ENCODE peak calls at places on chromosomes 13 and 19, in eight cellular contexts. One of them, this sample, is unnamed.

GRCh38 chr13:89458456-89458855 is 1787.3 kb downstream of the SLITRK5 start:
- DNase-seq in neuronal stem cell: no peak
- DNase-seq in cardiac fibroblast: peak
- DNase-seq in right lobe of liver: no peak
- DNase-seq in CD4-positive, CD25-positive, alpha-beta regulatory T cell: no peak
- DNase-seq in fibroblast of the aortic adventitia: no peak
- DNase-seq in epithelial cell of esophagus: peak
- DNase-seq in tibial artery: no peak
- DNase-seq in this sample: no peak

GRCh38 chr13:66665991-66666390 is 564.1 kb downstream of the PCDH9 start:
- DNase-seq in neuronal stem cell: peak
- DNase-seq in cardiac fibroblast: peak
- DNase-seq in right lobe of liver: no peak
- DNase-seq in CD4-positive, CD25-positive, alpha-beta regulatory T cell: no peak
- DNase-seq in fibroblast of the aortic adventitia: peak
- DNase-seq in epithelial cell of esophagus: peak
- DNase-seq in tibial artery: no peak
- DNase-seq in this sample: peak

GRCh38 chr13:20351279-20352022 is 119.3 kb upstream of the GJB6 start:
- DNase-seq in neuronal stem cell: no peak
- DNase-seq in cardiac fibroblast: peak
- DNase-seq in right lobe of liver: no peak
- DNase-seq in CD4-positive, CD25-positive, alpha-beta regulatory T cell: no peak
- DNase-seq in fibroblast of the aortic adventitia: peak
- DNase-seq in epithelial cell of esophagus: peak
- DNase-seq in tibial artery: no peak
- DNase-seq in this sample: peak

GRCh38 chr13:25654332-25654731 is 282.6 kb downstream of the ATP8A2 start:
- DNase-seq in neuronal stem cell: no peak
- DNase-seq in cardiac fibroblast: no peak
- DNase-seq in right lobe of liver: no peak
- DNase-seq in CD4-positive, CD25-positive, alpha-beta regulatory T cell: no peak
- DNase-seq in fibroblast of the aortic adventitia: no peak
- DNase-seq in epithelial cell of esophagus: peak
- DNase-seq in tibial artery: no peak
- DNase-seq in this sample: peak

GRCh38 chr19:5676711-5677110 is 3.6 kb downstream of the MICOS13 start:
- DNase-seq in neuronal stem cell: no peak
- DNase-seq in cardiac fibroblast: no peak
- DNase-seq in right lobe of liver: no peak
- DNase-seq in CD4-positive, CD25-positive, alpha-beta regulatory T cell: no peak
- DNase-seq in fibroblast of the aortic adventitia: no peak
- DNase-seq in epithelial cell of esophagus: no peak
- DNase-seq in tibial artery: no peak
- DNase-seq in this sample: no peak

GRCh38 chr13:97307882-97308624 is 85.9 kb downstream of the MBNL2 start:
- DNase-seq in neuronal stem cell: peak
- DNase-seq in cardiac fibroblast: peak
- DNase-seq in right lobe of liver: peak
- DNase-seq in CD4-positive, CD25-positive, alpha-beta regulatory T cell: no peak
- DNase-seq in fibroblast of the aortic adventitia: peak
- DNase-seq in epithelial cell of esophagus: peak
- DNase-seq in tibial artery: no peak
- DNase-seq in this sample: peak

GRCh38 chr19:18964121-18964520 is 23.1 kb upstream of the HOMER3 start:
- DNase-seq in neuronal stem cell: no peak
- DNase-seq in cardiac fibroblast: no peak
- DNase-seq in right lobe of liver: no peak
- DNase-seq in CD4-positive, CD25-positive, alpha-beta regulatory T cell: no peak
- DNase-seq in fibroblast of the aortic adventitia: no peak
- DNase-seq in epithelial cell of esophagus: no peak
- DNase-seq in tibial artery: no peak
- DNase-seq in this sample: no peak

GRCh38 chr13:89969996-89970709 is 1377.3 kb upstream of the MIR17HG start:
- DNase-seq in neuronal stem cell: no peak
- DNase-seq in cardiac fibroblast: peak
- DNase-seq in right lobe of liver: no peak
- DNase-seq in CD4-positive, CD25-positive, alpha-beta regulatory T cell: no peak
- DNase-seq in fibroblast of the aortic adventitia: no peak
- DNase-seq in epithelial cell of esophagus: no peak
- DNase-seq in tibial artery: no peak
- DNase-seq in this sample: no peak

GRCh38 chr13:90055121-90055520 is 1292.4 kb upstream of the MIR17HG start:
- DNase-seq in neuronal stem cell: no peak
- DNase-seq in cardiac fibroblast: no peak
- DNase-seq in right lobe of liver: no peak
- DNase-seq in CD4-positive, CD25-positive, alpha-beta regulatory T cell: no peak
- DNase-seq in fibroblast of the aortic adventitia: no peak
- DNase-seq in epithelial cell of esophagus: peak
- DNase-seq in tibial artery: no peak
- DNase-seq in this sample: no peak

GRCh38 chr19:44542671-44543070 is 13.2 kb upstream of the CEACAM20 start:
- DNase-seq in neuronal stem cell: no peak
- DNase-seq in cardiac fibroblast: no peak
- DNase-seq in right lobe of liver: no peak
- DNase-seq in CD4-positive, CD25-positive, alpha-beta regulatory T cell: no peak
- DNase-seq in fibroblast of the aortic adventitia: no peak
- DNase-seq in epithelial cell of esophagus: no peak
- DNase-seq in tibial artery: no peak
- DNase-seq in this sample: no peak

GRCh38 chr19:45670670-45671453 is 2.8 kb downstream of the GIPR start:
- DNase-seq in neuronal stem cell: peak
- DNase-seq in cardiac fibroblast: peak
- DNase-seq in right lobe of liver: peak
- DNase-seq in CD4-positive, CD25-positive, alpha-beta regulatory T cell: no peak
- DNase-seq in fibroblast of the aortic adventitia: peak
- DNase-seq in epithelial cell of esophagus: peak
- DNase-seq in tibial artery: no peak
- DNase-seq in this sample: peak

GRCh38 chr13:106103779-106104178 is 431.7 kb downstream of the EFNB2 start:
- DNase-seq in neuronal stem cell: no peak
- DNase-seq in cardiac fibroblast: peak
- DNase-seq in right lobe of liver: no peak
- DNase-seq in CD4-positive, CD25-positive, alpha-beta regulatory T cell: no peak
- DNase-seq in fibroblast of the aortic adventitia: no peak
- DNase-seq in epithelial cell of esophagus: no peak
- DNase-seq in tibial artery: no peak
- DNase-seq in this sample: peak

GRCh38 chr13:111513766-111514611 is 193.5 kb downstream of the TEX29 start:
- DNase-seq in neuronal stem cell: no peak
- DNase-seq in cardiac fibroblast: no peak
- DNase-seq in right lobe of liver: peak
- DNase-seq in CD4-positive, CD25-positive, alpha-beta regulatory T cell: no peak
- DNase-seq in fibroblast of the aortic adventitia: no peak
- DNase-seq in epithelial cell of esophagus: no peak
- DNase-seq in tibial artery: no peak
- DNase-seq in this sample: no peak

GRCh38 chr19:50896591-50897190 is 14.5 kb downstream of the KLK4 start:
- DNase-seq in neuronal stem cell: no peak
- DNase-seq in cardiac fibroblast: peak
- DNase-seq in right lobe of liver: no peak
- DNase-seq in CD4-positive, CD25-positive, alpha-beta regulatory T cell: no peak
- DNase-seq in fibroblast of the aortic adventitia: peak
- DNase-seq in epithelial cell of esophagus: peak
- DNase-seq in tibial artery: no peak
- DNase-seq in this sample: peak

DNA sequence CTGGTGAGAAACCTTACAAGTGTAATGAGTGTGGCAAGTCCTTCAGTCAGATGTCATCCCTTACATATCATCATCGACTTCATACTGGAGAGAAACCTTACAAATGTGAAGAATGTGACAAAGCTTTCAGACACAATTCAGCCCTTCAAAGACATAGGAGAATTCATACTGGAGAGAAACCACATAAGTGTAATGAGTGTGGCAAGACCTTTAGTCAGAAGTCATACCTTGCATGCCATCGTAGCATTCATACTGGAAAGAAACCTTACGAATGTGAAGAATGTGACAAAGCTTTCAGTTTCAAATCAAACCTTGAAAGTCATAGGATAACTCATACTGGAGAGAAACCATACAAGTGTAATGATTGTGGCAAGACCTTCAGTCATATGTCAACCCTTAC is 13.6 kb upstream of the ZNF765 start:
- DNase-seq in neuronal stem cell: no peak
- DNase-seq in cardiac fibroblast: no peak
- DNase-seq in right lobe of liver: no peak
- DNase-seq in CD4-positive, CD25-positive, alpha-beta regulatory T cell: no peak
- DNase-seq in fibroblast of the aortic adventitia: no peak
- DNase-seq in epithelial cell of esophagus: no peak
- DNase-seq in tibial artery: no peak
- DNase-seq in this sample: no peak
- H3K4me3 ChIP-seq in neuronal stem cell: no peak
- H3K4me3 ChIP-seq in cardiac fibroblast: no peak
- H3K4me3 ChIP-seq in right lobe of liver: no peak
- H3K4me3 ChIP-seq in CD4-positive, CD25-positive, alpha-beta regulatory T cell: peak
- H3K4me3 ChIP-seq in fibroblast of the aortic adventitia: no peak
- H3K4me3 ChIP-seq in epithelial cell of esophagus: no peak
- H3K4me3 ChIP-seq in tibial artery: no peak
- H3K4me3 ChIP-seq in this sample: no peak

DNA sequence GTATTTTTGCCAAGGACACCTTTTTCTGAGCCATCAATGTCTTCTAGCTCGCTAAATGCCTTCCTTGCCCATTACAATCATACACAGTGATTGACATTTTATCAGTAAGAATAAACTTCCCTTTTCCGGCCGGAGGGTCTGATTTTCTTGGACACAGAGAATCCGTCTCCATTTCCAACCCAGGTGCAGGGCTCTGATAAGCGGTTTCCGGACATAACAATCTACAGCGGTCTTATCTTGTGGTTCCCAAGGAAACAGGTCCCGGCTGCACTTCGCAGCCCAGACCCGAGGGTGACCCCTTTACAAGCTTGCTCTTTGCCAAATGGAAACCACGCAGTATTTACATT is 5.1 kb upstream of the ZNF77 start:
- DNase-seq in neuronal stem cell: no peak
- DNase-seq in cardiac fibroblast: no peak
- DNase-seq in right lobe of liver: peak
- DNase-seq in CD4-positive, CD25-positive, alpha-beta regulatory T cell: no peak
- DNase-seq in fibroblast of the aortic adventitia: peak
- DNase-seq in epithelial cell of esophagus: peak
- DNase-seq in tibial artery: peak
- DNase-seq in this sample: peak
- H3K4me3 ChIP-seq in neuronal stem cell: peak
- H3K4me3 ChIP-seq in cardiac fibroblast: peak
- H3K4me3 ChIP-seq in right lobe of liver: peak
- H3K4me3 ChIP-seq in CD4-positive, CD25-positive, alpha-beta regulatory T cell: peak
- H3K4me3 ChIP-seq in fibroblast of the aortic adventitia: peak
- H3K4me3 ChIP-seq in epithelial cell of esophagus: peak
- H3K4me3 ChIP-seq in tibial artery: peak
- H3K4me3 ChIP-seq in this sample: peak

DNA sequence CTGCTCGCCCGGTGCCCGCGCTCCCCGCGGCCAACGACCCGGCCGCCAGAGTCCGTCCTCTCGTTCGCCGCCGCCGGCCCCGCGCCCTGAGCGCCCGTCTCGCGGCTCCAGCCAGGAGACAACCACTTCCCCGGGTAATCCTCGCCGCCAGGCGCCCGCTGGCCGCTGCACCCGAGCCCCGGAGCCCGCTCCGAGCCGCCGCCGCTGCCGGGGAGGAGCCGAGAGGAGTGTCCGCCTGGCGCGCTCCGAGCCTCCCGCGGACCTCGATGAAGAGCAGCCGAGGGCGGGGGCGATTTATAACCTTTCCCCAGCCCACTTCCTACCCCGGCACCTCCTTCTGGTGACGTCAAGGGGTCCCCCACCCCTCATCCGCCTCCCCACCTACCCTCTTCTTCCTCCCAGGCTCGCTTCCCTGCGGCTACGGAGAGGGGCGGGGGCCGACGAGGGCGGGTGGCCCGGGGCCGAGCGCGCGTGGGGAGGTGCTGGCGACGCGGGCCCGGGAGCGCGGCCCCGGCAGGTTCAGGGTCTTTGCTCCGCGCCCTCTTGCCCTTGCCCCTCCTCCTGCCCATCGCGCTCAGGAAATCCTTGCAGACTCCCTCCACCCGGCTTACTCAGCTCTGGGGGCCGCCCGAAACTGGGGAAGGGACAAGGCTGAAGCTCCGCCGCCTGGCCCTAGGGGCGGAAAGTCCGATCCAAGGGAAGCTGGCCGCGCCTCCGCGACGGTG is at the start of gene FLT1:
- DNase-seq in neuronal stem cell: peak
- DNase-seq in cardiac fibroblast: peak
- DNase-seq in right lobe of liver: peak
- DNase-seq in CD4-positive, CD25-positive, alpha-beta regulatory T cell: no peak
- DNase-seq in fibroblast of the aortic adventitia: no peak
- DNase-seq in epithelial cell of esophagus: peak
- DNase-seq in tibial artery: no peak
- DNase-seq in this sample: peak
- H3K4me3 ChIP-seq in neuronal stem cell: peak
- H3K4me3 ChIP-seq in cardiac fibroblast: peak
- H3K4me3 ChIP-seq in right lobe of liver: peak
- H3K4me3 ChIP-seq in CD4-positive, CD25-positive, alpha-beta regulatory T cell: no peak
- H3K4me3 ChIP-seq in fibroblast of the aortic adventitia: peak
- H3K4me3 ChIP-seq in epithelial cell of esophagus: no peak
- H3K4me3 ChIP-seq in tibial artery: peak
- H3K4me3 ChIP-seq in this sample: peak

GRCh38 chr13:113548778-113549621 is 35.6 kb upstream of the TFDP1 start:
- DNase-seq in neuronal stem cell: no peak
- DNase-seq in cardiac fibroblast: no peak
- DNase-seq in right lobe of liver: peak
- DNase-seq in CD4-positive, CD25-positive, alpha-beta regulatory T cell: no peak
- DNase-seq in fibroblast of the aortic adventitia: peak
- DNase-seq in epithelial cell of esophagus: no peak
- DNase-seq in tibial artery: no peak
- DNase-seq in this sample: no peak

GRCh38 chr13:113546571-113547247 is 37.8 kb upstream of the TFDP1 start:
- DNase-seq in neuronal stem cell: no peak
- DNase-seq in cardiac fibroblast: peak
- DNase-seq in right lobe of liver: peak
- DNase-seq in CD4-positive, CD25-positive, alpha-beta regulatory T cell: no peak
- DNase-seq in fibroblast of the aortic adventitia: peak
- DNase-seq in epithelial cell of esophagus: no peak
- DNase-seq in tibial artery: peak
- DNase-seq in this sample: peak

GRCh38 chr13:113545931-113546516 is 38.5 kb upstream of the TFDP1 start:
- DNase-seq in neuronal stem cell: no peak
- DNase-seq in cardiac fibroblast: no peak
- DNase-seq in right lobe of liver: peak
- DNase-seq in CD4-positive, CD25-positive, alpha-beta regulatory T cell: no peak
- DNase-seq in fibroblast of the aortic adventitia: no peak
- DNase-seq in epithelial cell of esophagus: no peak
- DNase-seq in tibial artery: no peak
- DNase-seq in this sample: no peak

GRCh38 chr13:113547248-113547971 is 37.1 kb upstream of the TFDP1 start:
- DNase-seq in neuronal stem cell: no peak
- DNase-seq in cardiac fibroblast: peak
- DNase-seq in right lobe of liver: peak
- DNase-seq in CD4-positive, CD25-positive, alpha-beta regulatory T cell: no peak
- DNase-seq in fibroblast of the aortic adventitia: peak
- DNase-seq in epithelial cell of esophagus: no peak
- DNase-seq in tibial artery: no peak
- DNase-seq in this sample: peak

DNA sequence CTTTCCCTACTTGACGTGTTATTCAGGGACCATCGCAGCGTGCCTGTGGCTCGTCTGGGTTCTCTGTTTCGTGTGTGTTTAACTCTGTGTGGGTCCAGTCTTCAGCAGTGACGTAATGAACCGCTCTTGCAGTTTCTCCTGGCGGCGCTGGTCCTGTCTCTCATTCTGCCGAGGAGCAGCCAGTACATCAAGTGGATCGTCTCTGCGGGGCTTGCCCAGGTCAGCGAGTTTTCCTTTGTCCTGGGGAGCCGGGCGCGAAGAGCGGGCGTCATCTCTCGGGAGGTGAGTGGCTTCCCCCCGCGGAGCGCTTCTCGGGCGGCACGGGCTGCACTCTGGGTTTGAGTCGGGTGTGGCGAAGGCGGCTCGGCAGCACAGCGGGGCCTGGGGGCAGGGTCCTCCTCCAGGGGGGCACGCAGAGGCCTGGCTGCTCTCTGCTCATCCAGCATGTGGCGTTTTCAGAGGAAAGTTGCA is 36.3 kb upstream of the TFDP1 start:
- DNase-seq in neuronal stem cell: no peak
- DNase-seq in cardiac fibroblast: peak
- DNase-seq in right lobe of liver: peak
- DNase-seq in CD4-positive, CD25-positive, alpha-beta regulatory T cell: no peak
- DNase-seq in fibroblast of the aortic adventitia: peak
- DNase-seq in epithelial cell of esophagus: no peak
- DNase-seq in tibial artery: no peak
- DNase-seq in this sample: no peak
- H3K4me3 ChIP-seq in neuronal stem cell: no peak
- H3K4me3 ChIP-seq in cardiac fibroblast: no peak
- H3K4me3 ChIP-seq in right lobe of liver: no peak
- H3K4me3 ChIP-seq in CD4-positive, CD25-positive, alpha-beta regulatory T cell: no peak
- H3K4me3 ChIP-seq in fibroblast of the aortic adventitia: peak
- H3K4me3 ChIP-seq in epithelial cell of esophagus: no peak
- H3K4me3 ChIP-seq in tibial artery: no peak
- H3K4me3 ChIP-seq in this sample: no peak

This sample was measured in foreskin fibroblast.